ENCODE peak calls at places on chromosome 2, in ten cellular contexts. J is GM12865, U is HFFc6, R is heart left ventricle, B is mucosa of descending colon, V is coronary artery, Y is glutamatergic neuron, X is prostate gland, W is brain microvascular endothelial cell, L is choroid plexus epithelial cell. H is an unnamed sample.

GRCh38 chr2:235614900-235615712 is 121.3 kb downstream of the AGAP1 start:
- DNase-seq in X (no peak), J (no peak), V (peak; percentile 84), L (peak; percentile 77), B (no peak), W (peak; percentile 54), Y (peak; percentile 45), U (peak; percentile 62), R (peak; percentile 60), H (peak; percentile 23)

GRCh38 chr2:119753041-119753929 is 6.4 kb upstream of the PTPN4 start:
- DNase-seq in X (peak; percentile 22), Y (no peak), V (no peak), L (peak; percentile 71), J (peak; percentile 59), B (no peak), W (peak; percentile 49), U (peak; percentile 26), R (no peak), H (peak; percentile 61)

GRCh38 chr2:25227576-25227975 is 59.2 kb upstream of the POMC start:
- DNase-seq in V (no peak), R (no peak), J (no peak), U (no peak), X (no peak), L (no peak), B (no peak), Y (no peak), W (no peak), H (no peak)

GRCh38 chr2:187150667-187151066 is 297.4 kb downstream of the CALCRL start:
- DNase-seq in Y (no peak), R (no peak), U (no peak), W (peak; percentile 49), X (no peak), L (peak; percentile 73), B (no peak), J (no peak), V (no peak), H (peak; percentile 14)

GRCh38 chr2:101689120-101689827 is 8.2 kb upstream of the MAP4K4 start:
- DNase-seq in Y (no peak), U (no peak), W (no peak), X (no peak), V (no peak), J (no peak), R (no peak), L (no peak), B (no peak), H (no peak)

GRCh38 chr2:70703900-70704549 is 64.0 kb downstream of the ADD2 start:
- DNase-seq in B (no peak), V (peak; percentile 65), W (no peak), X (no peak), R (peak; percentile 15), J (no peak), L (no peak), U (no peak), Y (no peak), H (peak; percentile 56)

GRCh38 chr2:236749346-236749745 is 179.7 kb downstream of the ACKR3 start:
- DNase-seq in X (no peak), R (no peak), J (no peak), U (no peak), Y (no peak), L (peak; percentile 48), V (no peak), B (no peak), W (peak; percentile 78), H (peak; percentile 49)

GRCh38 chr2:116444256-116444872 is 1370.1 kb upstream of the DDX18 start:
- DNase-seq in J (no peak), Y (no peak), U (no peak), R (no peak), L (no peak), B (no peak), V (no peak), W (no peak), X (no peak), H (no peak)

GRCh38 chr2:151292124-151292523 is 2.7 kb upstream of the NMI start:
- DNase-seq in L (no peak), V (no peak), U (no peak), X (no peak), Y (no peak), W (no peak), B (no peak), J (no peak), R (no peak), H (no peak)

GRCh38 chr2:6977095-6977777 is 60.0 kb downstream of the RNF144A start:
- DNase-seq in V (no peak), U (no peak), J (no peak), R (peak; percentile 60), L (no peak), B (no peak), W (no peak), Y (no peak), X (peak; percentile 77), H (peak; percentile 80)

GRCh38 chr2:3201296-3201695 is 176.3 kb downstream of the EIPR1 start:
- DNase-seq in R (no peak), L (no peak), V (no peak), B (no peak), Y (no peak), U (no peak), W (no peak), J (no peak), X (no peak), H (no peak)

GRCh38 chr2:112754562-112754961 is 9.8 kb downstream of the CKAP2L start:
- DNase-seq in L (no peak), X (no peak), V (no peak), Y (no peak), B (no peak), J (no peak), R (no peak), U (no peak), W (no peak), H (no peak)

GRCh38 chr2:751474-751873 is 74.3 kb upstream of the TMEM18 start:
- DNase-seq in R (no peak), W (no peak), L (no peak), B (no peak), V (no peak), J (no peak), Y (no peak), X (no peak), U (no peak), H (no peak)

GRCh38 chr2:28567076-28567471 is 71.2 kb downstream of the PLB1 start:
- DNase-seq in L (peak; percentile 66), W (no peak), X (no peak), B (no peak), J (peak; percentile 32), V (no peak), Y (peak; percentile 73), U (no peak), R (no peak), H (no peak)
- TF ChIP-seq CTCF in L (no peak), W (no peak), X (no peak), B (no peak), J (no peak), V (no peak), Y (peak; percentile 73), U (no peak), R (peak; percentile 54), H (no peak)

GRCh38 chr2:42858140-42859005 is 66.0 kb upstream of the HAAO start:
- DNase-seq in Y (no peak), W (no peak), X (no peak), V (no peak), L (no peak), B (no peak), R (no peak), J (no peak), U (no peak), H (no peak)
- TF ChIP-seq CTCF in Y (no peak), W (no peak), X (no peak), V (no peak), L (no peak), B (no peak), R (no peak), J (no peak), U (no peak), H (no peak)

DNA sequence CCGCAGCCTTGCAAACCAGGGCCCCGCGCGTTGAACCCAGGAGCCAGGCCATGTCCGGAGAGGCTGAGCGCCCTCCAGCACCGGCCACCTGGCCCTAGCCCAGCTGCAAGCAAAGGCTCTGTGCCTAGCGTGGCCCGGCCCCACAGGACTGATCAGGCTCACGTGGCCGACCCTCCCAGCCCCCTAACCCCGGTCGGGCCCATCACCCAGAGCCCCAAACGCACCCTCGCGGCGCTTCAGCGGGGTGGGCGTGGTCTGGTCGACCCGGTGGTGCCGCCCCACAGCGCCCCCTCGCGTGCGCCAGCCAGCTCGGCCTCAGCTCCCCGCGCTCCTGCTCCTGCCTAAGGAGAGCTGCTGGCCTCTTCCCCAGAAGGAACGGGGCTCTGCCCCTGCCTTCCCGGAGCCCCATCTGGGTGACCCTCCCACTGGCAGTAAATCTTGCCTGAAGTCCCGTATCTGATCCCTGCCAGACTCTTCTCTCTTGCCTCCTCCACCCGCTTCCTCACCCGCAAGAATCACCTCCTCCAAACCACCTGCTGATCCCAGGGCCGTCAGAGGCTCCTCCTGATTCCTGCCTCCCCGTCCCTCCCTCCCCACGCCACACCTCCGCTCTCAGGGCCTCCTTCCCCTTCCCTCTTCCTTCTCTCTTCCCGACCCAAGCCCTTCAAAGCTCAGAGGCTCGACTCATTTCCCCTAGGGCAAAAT is 12.3 kb upstream of the TEX51 start:
- DNase-seq in W (peak; percentile 48), V (peak; percentile 50), J (peak; percentile 64), R (peak; percentile 43), U (peak; percentile 20), X (no peak), L (peak; percentile 65), B (peak; percentile 74), Y (peak; percentile 85), H (peak; percentile 1)
- TF ChIP-seq CTCF in W (peak; percentile 62), V (no peak), J (peak; percentile 71), R (peak; percentile 73), U (peak; percentile 83), X (peak; percentile 14), L (peak; percentile 60), B (peak; percentile 63), Y (peak; percentile 87), H (no peak)

DNA sequence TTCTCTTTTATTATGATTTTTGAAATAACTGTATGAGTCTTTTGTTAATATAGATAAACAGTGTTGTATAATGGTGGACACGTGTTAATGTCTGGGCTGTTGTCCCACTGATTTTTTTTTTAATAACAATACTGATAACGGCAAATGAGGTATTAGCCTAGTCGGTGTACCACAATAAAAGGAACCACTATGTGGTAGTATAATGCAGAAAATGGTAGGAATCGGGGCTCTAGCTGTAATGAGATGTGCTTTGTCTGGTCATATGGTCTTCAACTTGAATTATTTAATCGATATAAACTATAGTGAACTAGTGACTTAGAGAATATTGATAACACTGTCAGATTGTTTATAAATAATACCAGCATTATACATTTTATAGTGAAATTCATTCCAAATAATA is 517.9 kb upstream of the SPHKAP start:
- DNase-seq in R (no peak), V (no peak), L (peak; percentile 85), X (no peak), U (peak; percentile 40), B (no peak), J (no peak), Y (no peak), W (peak; percentile 35), H (peak; percentile 59)
- TF ChIP-seq CTCF in R (peak; percentile 16), V (no peak), L (peak; percentile 49), X (no peak), U (peak; percentile 67), B (no peak), J (no peak), Y (no peak), W (no peak), H (peak; percentile 51)